ENCODE peak calls at places on chromosomes 16 and 17, in six cellular contexts. Z is occipital lobe, F is astrocyte of the spinal cord, B is NCI-H774, U is T1000, V is choroid plexus epithelial cell. M is an unnamed sample.

GRCh38 chr17:6752068-6752909 is 3.6 kb upstream of the XAF1 start:
- DNase-seq in U (peak), V (peak), B (no peak), Z (no peak), F (peak), M (peak)

GRCh38 chr17:3034578-3034920 is 28.9 kb downstream of the OR1D5 start:
- DNase-seq in B (no peak), V (no peak), F (no peak), Z (no peak), U (no peak), M (no peak)

GRCh38 chr17:19354123-19354522 is 8.4 kb downstream of the B9D1 start:
- DNase-seq in F (peak), Z (no peak), U (no peak), B (no peak), V (peak), M (peak)

GRCh38 chr16:56193951-56194726 is 2.9 kb downstream of the GNAO1 start:
- DNase-seq in U (no peak), B (peak), Z (peak), F (peak), V (peak), M (peak)

GRCh38 chr17:31544186-31544585 is 152.7 kb downstream of the RAB11FIP4 start:
- DNase-seq in V (no peak), U (no peak), Z (no peak), F (no peak), B (no peak), M (no peak)

GRCh38 chr16:69798466-69798865 is 36.3 kb downstream of the WWP2 start:
- DNase-seq in V (peak), Z (no peak), B (no peak), F (peak), U (no peak), M (peak)

GRCh38 chr17:31582151-31582907 is 190.9 kb downstream of the RAB11FIP4 start:
- DNase-seq in Z (no peak), U (peak), F (peak), V (peak), B (no peak), M (peak)

GRCh38 chr17:50125420-50125997 is 4.5 kb downstream of the SAMD14 start:
- DNase-seq in F (no peak), B (no peak), Z (no peak), V (no peak), U (no peak), M (no peak)

GRCh38 chr16:81005644-81006471 is 827 bp downstream of the CMC2 start:
- DNase-seq in U (no peak), F (peak), V (peak), Z (no peak), B (no peak), M (no peak)

GRCh38 chr17:46866325-46866724 is 14.9 kb downstream of the WNT9B start:
- DNase-seq in U (no peak), V (no peak), Z (no peak), B (no peak), F (no peak), M (no peak)

GRCh38 chr16:31427441-31428276 is 501 bp downstream of the COX6A2 start:
- DNase-seq in F (no peak), U (no peak), B (no peak), V (peak), Z (no peak), M (peak)

GRCh38 chr17:42980274-42980765 is at the start of gene RUNDC1:
- DNase-seq in F (peak), B (peak), U (peak), Z (peak), V (peak), M (peak)

GRCh38 chr17:60390223-60390622 is 1.7 kb downstream of the USP32 start:
- DNase-seq in V (peak), B (no peak), Z (no peak), F (peak), U (no peak), M (peak)

GRCh38 chr16:19415461-19415860 is 2.2 kb upstream of the TMC5 start:
- DNase-seq in V (no peak), F (no peak), U (no peak), B (no peak), Z (no peak), M (no peak)

GRCh38 chr17:71900830-71901229 is 220.0 kb upstream of the SOX9 start:
- DNase-seq in U (peak), B (no peak), F (peak), V (peak), Z (no peak), M (no peak)

GRCh38 chr17:385195-385835 is 32.7 kb upstream of the RPH3AL start:
- DNase-seq in V (no peak), U (no peak), Z (no peak), F (no peak), B (no peak), M (no peak)

GRCh38 chr16:4477966-4478365 is 1.8 kb downstream of the HMOX2 start:
- DNase-seq in V (peak), F (peak), U (no peak), B (no peak), Z (no peak), M (peak)

GRCh38 chr16:86953631-86954465 is 363.3 kb downstream of the C16orf95 start:
- DNase-seq in B (no peak), Z (no peak), V (no peak), F (no peak), U (no peak), M (peak)

GRCh38 chr17:79146562-79146961 is 71.9 kb downstream of the ENGASE start:
- DNase-seq in U (no peak), B (no peak), Z (no peak), V (no peak), F (no peak), M (no peak)

GRCh38 chr16:51236583-51236982 is 85.5 kb upstream of the SALL1 start:
- DNase-seq in F (no peak), U (no peak), V (no peak), B (no peak), Z (no peak), M (no peak)

GRCh38 chr17:4949321-4950074 is 1.2 kb upstream of the PFN1 start:
- DNase-seq in B (no peak), F (peak), U (peak), V (peak), Z (no peak), M (peak)

GRCh38 chr17:55345132-55345531 is 76.5 kb downstream of the MMD start:
- DNase-seq in F (no peak), U (no peak), V (no peak), B (no peak), Z (no peak), M (no peak)

GRCh38 chr17:2157081-2157480 is 102.2 kb downstream of the HIC1 start:
- DNase-seq in U (no peak), V (peak), F (peak), Z (no peak), B (no peak), M (peak)

GRCh38 chr16:57258910-57259475 is 13.9 kb downstream of the ARL2BP start:
- DNase-seq in F (no peak), B (no peak), V (no peak), Z (no peak), U (no peak), M (no peak)

GRCh38 chr16:674968-675883 is at the start of gene RHBDL1:
- DNase-seq in F (peak), Z (peak), U (no peak), V (peak), B (no peak), M (peak)

GRCh38 chr16:29698484-29699323 is 19.7 kb downstream of the QPRT start:
- DNase-seq in Z (no peak), F (no peak), U (no peak), B (no peak), V (no peak), M (no peak)

GRCh38 chr17:7833795-7834553 is at the start of gene KDM6B:
- DNase-seq in B (peak), Z (peak), V (peak), U (peak), F (peak), M (peak)

GRCh38 chr17:50737118-50737698 is 17.8 kb downstream of the LUC7L3 start:
- DNase-seq in B (no peak), Z (no peak), F (no peak), V (no peak), U (no peak), M (no peak)

GRCh38 chr16:88292007-88292940 is 90.5 kb upstream of the ZNF469 start:
- DNase-seq in B (no peak), F (no peak), Z (no peak), V (no peak), U (no peak), M (no peak)

GRCh38 chr16:263944-264343 is 11.8 kb downstream of the RGS11 start:
- DNase-seq in Z (no peak), V (no peak), F (no peak), B (no peak), U (no peak), M (no peak)

GRCh38 chr16:593406-593805 is 3.5 kb downstream of the RAB40C start:
- DNase-seq in U (no peak), F (no peak), V (no peak), B (peak), Z (no peak), M (no peak)

GRCh38 chr16:79869304-79870015 is 268.9 kb upstream of the MAF start:
- DNase-seq in F (no peak), V (no peak), Z (no peak), U (no peak), B (no peak), M (no peak)

GRCh38 chr16:70735141-70735979 is 49.5 kb upstream of the MTSS2 start:
- DNase-seq in V (peak), U (no peak), B (no peak), F (peak), Z (no peak), M (peak)

GRCh38 chr17:18258356-18259038 is at the start of gene FLII:
- DNase-seq in V (peak), B (peak), U (peak), F (no peak), Z (no peak), M (peak)

GRCh38 chr17:66571745-66572144 is 263.2 kb upstream of the CACNG5 start:
- DNase-seq in U (no peak), V (no peak), B (no peak), F (no peak), Z (no peak), M (no peak)

M was measured in fibroblast of villous mesenchyme.